ENCODE peak calls at places on chromosomes 12 and 14, in four cellular contexts. One of them, this sample, is unnamed.

GRCh38 chr12:111401167-111401605 is 4.5 kb upstream of the SH2B3 start:
- DNase-seq in A549: no peak
- DNase-seq in GM06990: no peak
- DNase-seq in CD4-positive, alpha-beta T cell: no peak
- DNase-seq in this sample: no peak

GRCh38 chr14:81172353-81172752 is 48.4 kb downstream of the GTF2A1 start:
- DNase-seq in GM06990: peak
- DNase-seq in CD4-positive, alpha-beta T cell: no peak
- DNase-seq in A549: no peak
- DNase-seq in this sample: no peak

GRCh38 chr12:23561536-23561935 is 387.9 kb downstream of the SOX5 start:
- DNase-seq in GM06990: no peak
- DNase-seq in CD4-positive, alpha-beta T cell: no peak
- DNase-seq in A549: no peak
- DNase-seq in this sample: no peak

GRCh38 chr14:67908061-67908767 is 88.6 kb downstream of the RAD51B start:
- DNase-seq in GM06990: no peak
- DNase-seq in A549: no peak
- DNase-seq in CD4-positive, alpha-beta T cell: no peak
- DNase-seq in this sample: no peak

GRCh38 chr14:75494898-75495297 is 27.4 kb upstream of the BATF start:
- DNase-seq in A549: no peak
- DNase-seq in CD4-positive, alpha-beta T cell: no peak
- DNase-seq in GM06990: no peak
- DNase-seq in this sample: no peak

GRCh38 chr14:77037338-77037782 is 8.9 kb upstream of the IRF2BPL start:
- DNase-seq in CD4-positive, alpha-beta T cell: no peak
- DNase-seq in GM06990: no peak
- DNase-seq in A549: no peak
- DNase-seq in this sample: no peak

GRCh38 chr12:848519-849191 is 96.3 kb downstream of the WNK1 start:
- DNase-seq in CD4-positive, alpha-beta T cell: no peak
- DNase-seq in A549: no peak
- DNase-seq in GM06990: no peak
- DNase-seq in this sample: peak

GRCh38 chr14:22824711-22825359 is 4.9 kb upstream of the MRPL52 start:
- DNase-seq in GM06990: no peak
- DNase-seq in A549: peak
- DNase-seq in CD4-positive, alpha-beta T cell: no peak
- DNase-seq in this sample: no peak

GRCh38 chr14:64501326-64502171 is 2.1 kb downstream of the ZBTB25 start:
- DNase-seq in A549: no peak
- DNase-seq in CD4-positive, alpha-beta T cell: no peak
- DNase-seq in GM06990: no peak
- DNase-seq in this sample: no peak

GRCh38 chr12:3014641-3015040 is 55.4 kb downstream of the TEAD4 start:
- DNase-seq in A549: no peak
- DNase-seq in GM06990: no peak
- DNase-seq in CD4-positive, alpha-beta T cell: no peak
- DNase-seq in this sample: no peak

GRCh38 chr12:45234134-45234865 is 18.4 kb downstream of the ANO6 start:
- DNase-seq in A549: peak
- DNase-seq in GM06990: no peak
- DNase-seq in CD4-positive, alpha-beta T cell: no peak
- DNase-seq in this sample: no peak

GRCh38 chr12:122851820-122852219 is 16.6 kb downstream of the HIP1R start:
- DNase-seq in GM06990: no peak
- DNase-seq in CD4-positive, alpha-beta T cell: no peak
- DNase-seq in A549: no peak
- DNase-seq in this sample: no peak

GRCh38 chr14:22155582-22155981 is 433.4 kb downstream of the DAD1 start:
- DNase-seq in A549: no peak
- DNase-seq in GM06990: no peak
- DNase-seq in CD4-positive, alpha-beta T cell: no peak
- DNase-seq in this sample: no peak

GRCh38 chr14:100691395-100692025 is 35.2 kb upstream of the DLK1 start:
- DNase-seq in CD4-positive, alpha-beta T cell: no peak
- DNase-seq in GM06990: no peak
- DNase-seq in A549: no peak
- DNase-seq in this sample: no peak

GRCh38 chr12:76018111-76018510 is 13.5 kb downstream of the PHLDA1 start:
- DNase-seq in GM06990: no peak
- DNase-seq in A549: no peak
- DNase-seq in CD4-positive, alpha-beta T cell: no peak
- DNase-seq in this sample: no peak

GRCh38 chr12:85392508-85392907 is 112.5 kb downstream of the ALX1 start:
- DNase-seq in GM06990: no peak
- DNase-seq in CD4-positive, alpha-beta T cell: no peak
- DNase-seq in A549: no peak
- DNase-seq in this sample: no peak

GRCh38 chr12:126483145-126484068 is 1418.2 kb downstream of the AACS start:
- DNase-seq in GM06990: no peak
- DNase-seq in A549: no peak
- DNase-seq in CD4-positive, alpha-beta T cell: no peak
- DNase-seq in this sample: no peak

GRCh38 chr12:102095677-102096263 is 24.1 kb downstream of the NUP37 start:
- DNase-seq in GM06990: no peak
- DNase-seq in CD4-positive, alpha-beta T cell: no peak
- DNase-seq in A549: peak
- DNase-seq in this sample: no peak
- TF ChIP-seq CTCF in GM06990: peak
- TF ChIP-seq CTCF in CD4-positive, alpha-beta T cell: peak
- TF ChIP-seq CTCF in A549: peak
- TF ChIP-seq CTCF in this sample: peak

GRCh38 chr14:94348836-94349235 is 25.7 kb upstream of the SERPINA6 start:
- DNase-seq in CD4-positive, alpha-beta T cell: no peak
- DNase-seq in A549: no peak
- DNase-seq in GM06990: no peak
- DNase-seq in this sample: no peak
- TF ChIP-seq CTCF in CD4-positive, alpha-beta T cell: no peak
- TF ChIP-seq CTCF in A549: no peak
- TF ChIP-seq CTCF in GM06990: no peak
- TF ChIP-seq CTCF in this sample: no peak

DNA sequence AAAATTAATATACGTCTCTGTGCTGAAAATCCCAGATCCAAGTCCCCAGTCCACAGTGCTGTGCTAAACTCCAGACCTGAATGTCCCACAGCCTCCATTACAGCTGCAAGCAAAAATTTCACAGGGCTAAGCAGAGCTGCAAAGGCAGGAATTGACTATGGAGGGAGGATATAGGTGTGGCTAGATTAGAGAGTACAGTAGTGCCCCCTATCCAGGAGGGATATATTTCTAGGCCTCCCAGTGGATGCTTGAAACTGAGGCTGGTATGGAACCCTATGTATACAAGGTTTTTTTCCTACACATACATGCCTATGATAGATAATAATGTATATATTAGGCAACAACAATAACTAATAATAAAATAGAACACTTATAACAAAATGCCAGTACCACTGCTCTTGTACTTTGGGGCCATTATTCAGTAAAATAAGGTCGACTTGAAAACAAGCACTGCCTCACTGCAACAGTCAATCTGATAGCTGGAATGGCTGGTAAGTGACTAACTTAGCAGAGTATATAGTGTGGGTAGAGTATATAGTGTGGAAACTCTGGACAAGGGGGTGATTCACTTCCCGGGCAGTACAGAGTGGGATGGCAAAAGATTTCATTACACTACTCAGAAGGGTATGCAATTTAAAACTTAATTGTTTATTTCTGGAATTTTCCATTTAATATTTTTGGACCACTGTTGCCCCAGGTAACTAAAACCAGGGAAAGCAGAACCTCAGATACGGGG is 82.7 kb downstream of the C14orf132 start:
- DNase-seq in GM06990: no peak
- DNase-seq in A549: no peak
- DNase-seq in CD4-positive, alpha-beta T cell: no peak
- DNase-seq in this sample: no peak
- TF ChIP-seq CTCF in GM06990: no peak
- TF ChIP-seq CTCF in A549: no peak
- TF ChIP-seq CTCF in CD4-positive, alpha-beta T cell: no peak
- TF ChIP-seq CTCF in this sample: no peak

GRCh38 chr12:98793121-98793520 is 148.0 kb downstream of the APAF1 start:
- DNase-seq in CD4-positive, alpha-beta T cell: no peak
- DNase-seq in A549: no peak
- DNase-seq in GM06990: no peak
- DNase-seq in this sample: no peak

GRCh38 chr12:98783420-98783819 is 138.3 kb downstream of the APAF1 start:
- DNase-seq in CD4-positive, alpha-beta T cell: no peak
- DNase-seq in GM06990: no peak
- DNase-seq in A549: no peak
- DNase-seq in this sample: no peak

GRCh38 chr12:98791406-98791805 is 146.3 kb downstream of the APAF1 start:
- DNase-seq in CD4-positive, alpha-beta T cell: no peak
- DNase-seq in GM06990: no peak
- DNase-seq in A549: no peak
- DNase-seq in this sample: no peak

DNA sequence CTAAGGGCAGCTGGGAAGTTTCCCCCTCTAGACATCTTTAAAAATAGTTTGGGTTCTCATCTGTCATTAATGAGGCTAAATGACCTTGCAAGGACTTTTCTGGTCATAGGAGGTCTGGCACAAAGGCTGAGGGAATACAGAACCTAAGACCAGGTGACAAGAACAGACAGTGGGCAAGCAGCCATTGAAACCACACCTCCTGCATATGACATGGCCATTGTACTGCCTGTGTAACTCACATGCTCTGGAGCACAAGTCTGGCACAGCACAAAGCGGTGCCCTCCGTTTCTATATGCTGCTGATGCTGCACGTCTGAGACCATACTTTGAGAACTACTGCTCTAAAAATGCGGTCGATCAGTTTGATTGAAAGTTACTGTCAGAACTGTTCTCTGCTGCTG is 143.3 kb downstream of the APAF1 start:
- DNase-seq in GM06990: no peak
- DNase-seq in A549: no peak
- DNase-seq in CD4-positive, alpha-beta T cell: no peak
- DNase-seq in this sample: no peak
- TF ChIP-seq CTCF in GM06990: no peak
- TF ChIP-seq CTCF in A549: no peak
- TF ChIP-seq CTCF in CD4-positive, alpha-beta T cell: no peak
- TF ChIP-seq CTCF in this sample: no peak

GRCh38 chr14:98298481-98299227 is 973.3 kb downstream of the BCL11B start:
- DNase-seq in CD4-positive, alpha-beta T cell: no peak
- DNase-seq in A549: no peak
- DNase-seq in GM06990: no peak
- DNase-seq in this sample: no peak

GRCh38 chr14:98293527-98293926 is 978.5 kb downstream of the BCL11B start:
- DNase-seq in A549: no peak
- DNase-seq in CD4-positive, alpha-beta T cell: no peak
- DNase-seq in GM06990: no peak
- DNase-seq in this sample: no peak

GRCh38 chr14:98292191-98292590 is 979.8 kb downstream of the BCL11B start:
- DNase-seq in GM06990: no peak
- DNase-seq in A549: no peak
- DNase-seq in CD4-positive, alpha-beta T cell: no peak
- DNase-seq in this sample: no peak

GRCh38 chr14:98297567-98297966 is 974.4 kb downstream of the BCL11B start:
- DNase-seq in CD4-positive, alpha-beta T cell: no peak
- DNase-seq in GM06990: no peak
- DNase-seq in A549: no peak
- DNase-seq in this sample: no peak

DNA sequence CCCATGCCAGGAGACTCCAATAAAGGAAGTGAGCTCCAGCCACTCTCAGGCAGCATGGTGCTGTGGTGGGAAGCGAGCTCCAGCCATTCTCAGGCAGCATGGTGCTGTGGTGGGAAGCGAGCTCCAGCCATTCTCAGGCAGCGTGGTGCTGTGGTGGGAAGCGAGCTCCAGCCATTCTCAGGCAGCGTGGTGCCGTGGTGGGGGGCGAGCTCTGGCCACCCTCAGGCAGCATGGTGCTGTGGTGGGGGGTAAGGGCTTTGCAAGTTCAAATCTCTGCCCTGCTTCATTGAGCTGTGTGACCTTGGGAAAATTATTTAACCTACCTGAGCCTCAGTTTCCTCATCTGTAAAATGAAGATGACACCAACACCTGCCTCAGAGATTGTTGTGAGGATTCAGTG is 975.1 kb downstream of the BCL11B start:
- DNase-seq in GM06990: no peak
- DNase-seq in CD4-positive, alpha-beta T cell: no peak
- DNase-seq in A549: no peak
- DNase-seq in this sample: no peak
- TF ChIP-seq CTCF in GM06990: no peak
- TF ChIP-seq CTCF in CD4-positive, alpha-beta T cell: no peak
- TF ChIP-seq CTCF in A549: no peak
- TF ChIP-seq CTCF in this sample: no peak

GRCh38 chr12:119024226-119024810 is 43.0 kb downstream of the SRRM4 start:
- DNase-seq in A549: no peak
- DNase-seq in GM06990: no peak
- DNase-seq in CD4-positive, alpha-beta T cell: no peak
- DNase-seq in this sample: no peak

GRCh38 chr12:119025786-119026185 is 44.4 kb downstream of the SRRM4 start:
- DNase-seq in CD4-positive, alpha-beta T cell: no peak
- DNase-seq in A549: no peak
- DNase-seq in GM06990: no peak
- DNase-seq in this sample: no peak

GRCh38 chr12:119016715-119017114 is 35.4 kb downstream of the SRRM4 start:
- DNase-seq in CD4-positive, alpha-beta T cell: no peak
- DNase-seq in GM06990: no peak
- DNase-seq in A549: no peak
- DNase-seq in this sample: no peak

DNA sequence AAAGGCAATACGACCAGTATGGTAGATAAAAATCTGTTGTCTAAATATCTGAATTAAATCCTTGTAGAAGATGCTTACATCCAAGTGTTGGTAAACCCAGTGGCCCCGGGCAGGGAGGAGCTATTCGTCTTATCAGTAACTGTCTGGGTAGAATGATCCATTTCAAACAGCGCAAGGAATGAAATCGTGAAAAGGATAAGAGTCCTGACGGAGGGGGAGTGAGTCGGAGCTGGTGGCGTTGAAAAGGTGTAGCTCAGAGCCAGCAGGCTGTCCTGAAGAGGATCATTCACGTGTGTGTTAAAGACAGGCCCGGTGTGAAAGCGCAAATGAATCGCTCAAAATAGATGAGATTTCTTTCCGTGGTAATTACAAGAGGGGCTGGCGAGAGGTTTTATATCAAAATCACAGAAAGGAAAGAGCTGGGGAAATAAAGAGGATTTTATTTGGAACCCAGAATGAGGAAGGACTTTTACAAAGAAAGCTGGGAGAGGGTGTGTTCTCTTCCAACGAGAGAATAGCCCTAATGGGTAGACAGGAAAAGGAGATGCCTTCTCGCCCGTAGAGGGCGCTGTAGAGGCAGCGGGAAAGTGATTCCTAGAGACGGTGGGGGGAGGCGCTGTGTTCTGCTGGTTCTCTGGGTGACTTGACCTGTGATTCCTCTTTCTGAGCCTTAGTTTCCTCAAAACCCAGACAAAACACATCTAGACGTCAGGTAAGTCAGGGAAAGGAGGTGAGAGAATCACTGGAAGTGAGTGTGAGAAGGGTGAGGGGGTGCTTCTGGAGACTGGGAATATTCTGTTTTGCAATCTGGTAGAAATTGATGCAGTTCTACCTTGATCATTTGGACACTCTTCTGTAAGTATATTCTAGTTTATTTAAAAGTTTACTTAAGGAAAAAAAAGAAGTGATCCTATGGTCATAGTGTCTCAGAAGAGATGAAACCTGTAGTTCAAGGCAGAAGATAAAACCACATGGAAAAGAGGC is 39.3 kb downstream of the SRRM4 start:
- DNase-seq in GM06990: no peak
- DNase-seq in CD4-positive, alpha-beta T cell: no peak
- DNase-seq in A549: peak
- DNase-seq in this sample: peak
- TF ChIP-seq CTCF in GM06990: peak
- TF ChIP-seq CTCF in CD4-positive, alpha-beta T cell: no peak
- TF ChIP-seq CTCF in A549: peak
- TF ChIP-seq CTCF in this sample: peak

GRCh38 chr14:31953210-31953609 is 123.9 kb upstream of the ARHGAP5 start:
- DNase-seq in GM06990: no peak
- DNase-seq in CD4-positive, alpha-beta T cell: no peak
- DNase-seq in A549: no peak
- DNase-seq in this sample: no peak
- TF ChIP-seq CTCF in GM06990: no peak
- TF ChIP-seq CTCF in CD4-positive, alpha-beta T cell: no peak
- TF ChIP-seq CTCF in A549: no peak
- TF ChIP-seq CTCF in this sample: no peak

This sample was measured in GM10248.